ENCODE peak calls at places on chromosome 4, in four cellular contexts. D is GM12878, U is HepG2, K is WTC11. O is an unnamed sample.

GRCh38 chr4:138204507-138204906 is 37.6 kb downstream of the SLC7A11 start:
- DNase-seq in D (no peak), K (no peak), U (peak; percentile 42), O (no peak)

GRCh38 chr4:101178731-101179130 is 168.6 kb downstream of the PPP3CA start:
- DNase-seq in D (no peak), K (no peak), U (no peak), O (no peak)

GRCh38 chr4:133802741-133803140 is 398.8 kb downstream of the PABPC4L start:
- DNase-seq in K (no peak), D (no peak), U (no peak), O (no peak)

GRCh38 chr4:110900206-110900769 is 277.4 kb upstream of the PITX2 start:
- DNase-seq in U (no peak), K (no peak), D (no peak), O (no peak)

GRCh38 chr4:145061325-145061920 is 36.6 kb downstream of the ANAPC10 start:
- DNase-seq in U (peak; percentile 41), D (no peak), K (no peak), O (peak; percentile 11)

GRCh38 chr4:153519677-153520076 is 53.5 kb downstream of the TMEM131L start:
- DNase-seq in K (no peak), U (no peak), D (no peak), O (no peak)

GRCh38 chr4:95705323-95705722 is 134.6 kb upstream of the PDHA2 start:
- DNase-seq in D (no peak), U (no peak), K (no peak), O (no peak)

GRCh38 chr4:79050521-79050880 is 111.3 kb upstream of the PAQR3 start:
- DNase-seq in K (no peak), U (no peak), D (no peak), O (no peak)

GRCh38 chr4:26330186-26330787 is 9.5 kb downstream of the RBPJ start:
- DNase-seq in U (peak; percentile 64), D (no peak), K (no peak), O (peak; percentile 29)

GRCh38 chr4:67725981-67726380 is 25.0 kb upstream of the UBA6 start:
- DNase-seq in K (no peak), U (no peak), D (no peak), O (no peak)
- TF ChIP-seq CBFB in K (no peak), U (no peak), D (no peak), O (no peak)

GRCh38 chr4:182309877-182310276 is 66.7 kb downstream of the TENM3 start:
- DNase-seq in K (no peak), U (peak; percentile 9), D (no peak), O (no peak)

GRCh38 chr4:182310316-182310715 is 67.1 kb downstream of the TENM3 start:
- DNase-seq in K (no peak), D (no peak), U (no peak), O (no peak)

GRCh38 chr4:182306792-182307507 is 63.7 kb downstream of the TENM3 start:
- DNase-seq in K (no peak), D (no peak), U (no peak), O (no peak)

GRCh38 chr4:182303847-182304246 is 60.6 kb downstream of the TENM3 start:
- DNase-seq in D (no peak), U (no peak), K (no peak), O (no peak)

GRCh38 chr4:182307746-182308145 is 64.5 kb downstream of the TENM3 start:
- DNase-seq in D (no peak), U (no peak), K (no peak), O (no peak)
- TF ChIP-seq CBFB in D (no peak), U (no peak), K (no peak), O (no peak)

GRCh38 chr4:4394644-4395043 is 7.7 kb downstream of the NSG1 start:
- DNase-seq in K (no peak), D (no peak), U (no peak), O (no peak)
- TF ChIP-seq CBFB in K (no peak), D (no peak), U (no peak), O (no peak)

GRCh38 chr4:20085156-20085555 is 166.5 kb upstream of the SLIT2 start:
- DNase-seq in U (no peak), K (no peak), D (no peak), O (no peak)

GRCh38 chr4:20086067-20086466 is 165.6 kb upstream of the SLIT2 start:
- DNase-seq in D (no peak), U (no peak), K (no peak), O (no peak)

GRCh38 chr4:20086768-20087167 is 164.9 kb upstream of the SLIT2 start:
- DNase-seq in K (no peak), D (no peak), U (no peak), O (no peak)

GRCh38 chr4:20085653-20086052 is 166.1 kb upstream of the SLIT2 start:
- DNase-seq in U (no peak), K (no peak), D (no peak), O (no peak)

GRCh38 chr4:20084488-20084887 is 167.2 kb upstream of the SLIT2 start:
- DNase-seq in K (no peak), U (no peak), D (no peak), O (no peak)
- TF ChIP-seq CBFB in K (no peak), U (no peak), D (no peak), O (no peak)

DNA sequence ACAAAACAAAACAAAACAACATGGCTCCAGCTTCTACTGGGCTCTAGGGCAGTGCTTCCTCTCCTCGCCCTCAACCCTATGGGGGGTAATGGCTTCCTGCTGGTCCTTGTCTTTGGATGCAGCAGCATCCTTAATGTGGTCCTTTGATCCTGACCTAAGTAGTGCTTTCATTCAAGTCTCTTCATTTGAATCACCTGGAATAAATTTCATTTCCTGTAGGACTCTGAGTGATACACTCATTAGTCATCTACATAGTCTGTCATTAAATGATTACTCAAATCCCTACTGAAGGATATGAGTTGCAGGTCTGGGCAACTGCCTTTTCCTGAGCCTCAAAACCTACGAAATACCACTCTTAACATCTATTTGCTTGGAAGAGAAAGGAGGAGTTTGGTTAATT is 54.5 kb downstream of the RHOH start:
- DNase-seq in U (no peak), D (no peak), K (no peak), O (no peak)
- TF ChIP-seq CBFB in U (no peak), D (no peak), K (no peak), O (no peak)

DNA sequence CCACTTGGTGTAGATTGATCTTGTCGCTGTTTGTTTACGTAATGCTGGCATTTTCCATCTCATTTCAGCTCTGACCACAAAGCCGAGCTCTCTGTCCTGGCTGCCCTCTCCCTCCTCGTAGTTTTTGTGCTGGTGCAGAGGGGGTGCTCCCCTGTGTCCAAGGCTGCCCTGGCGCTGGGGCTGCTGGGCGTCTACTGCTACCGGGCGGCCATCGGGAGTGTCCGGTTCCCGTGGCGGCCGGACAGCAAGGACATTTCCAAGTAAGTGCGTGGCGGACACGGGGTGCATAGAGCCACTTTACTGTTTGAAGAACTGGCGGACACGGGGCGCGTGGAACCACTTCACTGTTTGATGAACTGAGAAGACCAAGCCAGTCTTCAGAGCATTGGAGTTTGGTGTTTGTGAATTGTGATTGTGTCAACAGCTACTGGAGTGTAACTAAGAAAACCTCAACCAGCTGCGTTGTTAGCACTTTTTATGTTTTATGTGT is 28.0 kb downstream of the PIGG start:
- DNase-seq in D (no peak), K (no peak), U (no peak), O (no peak)
- TF ChIP-seq CBFB in D (no peak), K (no peak), U (no peak), O (no peak)

GRCh38 chr4:88673886-88674285 is 23.7 kb downstream of the NAP1L5 start:
- DNase-seq in U (no peak), K (no peak), D (no peak), O (no peak)

GRCh38 chr4:88672987-88673386 is 24.6 kb downstream of the NAP1L5 start:
- DNase-seq in K (peak; percentile 47), U (peak; percentile 28), D (no peak), O (peak; percentile 43)

GRCh38 chr4:88675543-88675942 is 22.1 kb downstream of the NAP1L5 start:
- DNase-seq in D (no peak), K (no peak), U (no peak), O (no peak)

GRCh38 chr4:88674989-88675388 is 22.6 kb downstream of the NAP1L5 start:
- DNase-seq in D (no peak), K (no peak), U (no peak), O (no peak)

GRCh38 chr4:88674565-88674964 is 23.1 kb downstream of the NAP1L5 start:
- DNase-seq in K (no peak), D (no peak), U (no peak), O (no peak)
- TF ChIP-seq CBFB in K (no peak), D (no peak), U (no peak), O (no peak)

DNA sequence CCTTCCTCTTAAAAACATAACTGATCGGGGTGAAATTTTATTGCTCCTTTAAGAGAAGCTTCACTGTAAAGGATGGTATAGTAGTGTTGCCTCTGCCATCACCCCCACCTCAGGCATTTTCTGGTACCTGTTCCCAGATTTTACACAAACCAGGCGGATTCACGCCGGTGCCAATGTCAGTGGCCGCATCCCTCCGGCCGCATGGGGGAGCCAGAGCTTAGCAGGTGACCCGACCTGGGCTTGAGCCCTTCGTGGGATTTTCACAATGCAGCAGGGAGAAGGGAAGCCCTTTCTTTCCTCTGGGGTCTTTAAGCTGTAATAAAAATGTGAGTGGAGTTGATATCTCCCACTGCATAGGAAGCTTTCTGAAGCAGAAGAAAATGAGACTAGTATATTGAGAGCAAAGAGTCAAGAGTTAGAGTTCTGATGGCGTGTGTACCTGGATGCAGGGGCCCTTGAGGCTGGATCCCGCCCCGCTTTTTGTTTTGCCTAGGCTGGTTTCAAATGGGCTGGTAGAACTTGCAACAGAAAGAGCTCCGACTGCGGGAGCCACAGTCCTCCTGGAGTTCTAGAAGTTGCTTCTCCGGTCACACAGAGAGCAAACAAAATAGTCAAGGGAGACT is 59.4 kb downstream of the POLR2B start:
- DNase-seq in U (peak; percentile 34), D (no peak), K (peak; percentile 85), O (peak; percentile 72)
- TF ChIP-seq CBFB in U (no peak), D (no peak), K (no peak), O (no peak)

DNA sequence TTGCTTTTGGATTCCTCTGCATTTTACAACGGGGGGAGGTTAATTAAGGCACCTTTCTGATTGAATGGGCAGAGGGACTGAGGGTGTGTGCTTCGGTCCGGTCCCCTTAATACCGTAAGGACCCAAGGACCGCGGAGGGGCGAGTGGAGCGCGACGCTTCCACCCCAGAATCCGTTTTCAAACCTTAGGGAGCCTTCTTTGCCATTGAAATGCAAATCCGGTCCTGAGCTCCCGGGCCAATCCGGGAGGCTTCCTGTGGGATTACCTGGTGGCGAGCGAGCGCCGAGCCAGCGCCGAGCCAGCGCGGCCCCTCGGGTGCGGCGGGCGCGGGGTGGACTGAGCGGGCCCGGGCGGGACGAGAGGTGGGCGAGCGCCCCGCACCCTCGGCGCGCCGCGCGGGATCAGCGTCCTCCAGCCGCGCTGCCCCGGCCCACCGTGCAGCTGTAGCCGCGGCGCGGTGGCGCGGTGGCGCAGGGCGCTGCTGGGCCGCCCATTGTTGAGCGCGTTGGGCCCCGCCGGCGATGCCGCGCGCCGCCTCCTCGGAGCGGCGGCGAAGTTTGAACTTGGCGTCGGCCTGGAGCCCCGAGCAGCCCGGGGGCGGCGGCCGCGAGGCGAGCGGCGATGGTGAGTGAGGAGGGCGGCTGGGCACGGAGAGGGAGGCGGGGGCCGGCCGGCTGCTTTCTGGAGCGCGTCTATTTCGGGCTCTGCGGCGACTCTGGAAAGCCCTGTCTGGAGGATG is 208.7 kb downstream of the SOWAHB start:
- DNase-seq in U (no peak), K (peak; percentile 81), D (no peak), O (no peak)
- TF ChIP-seq CBFB in U (no peak), K (peak; percentile 70), D (no peak), O (no peak)

DNA sequence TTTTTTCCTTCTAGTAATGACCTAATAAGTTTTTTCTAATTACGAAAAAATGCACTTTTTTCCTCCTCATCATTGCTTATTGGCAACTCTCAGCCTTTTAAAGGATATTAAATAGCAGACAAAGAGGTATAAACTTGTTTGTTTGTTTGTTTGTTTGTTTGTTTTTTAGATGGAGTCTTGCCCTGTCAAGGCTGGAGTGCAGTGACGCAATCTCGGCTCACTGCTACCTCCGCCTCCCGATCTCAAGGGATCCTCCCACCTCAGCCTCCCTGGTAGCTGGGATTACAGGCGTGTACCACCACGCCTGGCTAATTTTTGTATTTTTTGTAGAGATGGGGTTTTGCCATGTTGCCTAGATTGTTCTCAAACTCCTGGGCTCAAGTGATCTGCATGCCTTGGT is 6.0 kb downstream of the RBM47 start:
- DNase-seq in D (no peak), K (no peak), U (no peak), O (no peak)
- TF ChIP-seq CBFB in D (no peak), K (no peak), U (no peak), O (no peak)

O was measured in K562.